ENCODE peak calls at places on chromosomes 3 and 15, in four cellular contexts. G is upper lobe of left lung, D is lower leg skin, Y is breast epithelium. R is an unnamed sample.

GRCh38 chr3:105093371-105093770 is 273.3 kb upstream of the ALCAM start:
- DNase-seq in G (no peak), D (no peak), Y (no peak), R (no peak)

GRCh38 chr3:10941972-10942371 is 50.6 kb upstream of the SLC6A1 start:
- DNase-seq in G (no peak), D (no peak), Y (no peak), R (no peak)

GRCh38 chr3:111303760-111304159 is 232.1 kb downstream of the NECTIN3 start:
- DNase-seq in G (no peak), D (no peak), Y (no peak), R (no peak)

GRCh38 chr15:51129513-51130197 is 34.9 kb upstream of the TNFAIP8L3 start:
- DNase-seq in G (no peak), D (no peak), Y (no peak), R (no peak)

GRCh38 chr15:59885832-59886231 is 118.3 kb upstream of the FOXB1 start:
- DNase-seq in G (no peak), D (no peak), Y (no peak), R (no peak)

GRCh38 chr15:63524316-63525015 is 20.1 kb downstream of the USP3 start:
- DNase-seq in G (no peak), D (no peak), Y (no peak), R (no peak)

GRCh38 chr3:66989241-66989640 is 8.9 kb upstream of the KBTBD8 start:
- DNase-seq in G (no peak), D (no peak), Y (no peak), R (no peak)

GRCh38 chr3:95341314-95341713 is 1278.5 kb downstream of the NSUN3 start:
- DNase-seq in G (no peak), D (no peak), Y (no peak), R (no peak)

GRCh38 chr3:142809259-142809658 is 79.6 kb downstream of the PCOLCE2 start:
- DNase-seq in G (no peak), D (no peak), Y (no peak), R (no peak)

GRCh38 chr3:15713364-15713763 is 84.4 kb downstream of the ANKRD28 start:
- DNase-seq in G (no peak), D (no peak), Y (no peak), R (peak)

GRCh38 chr15:79897380-79897678 is 515 bp upstream of the MTHFS start:
- DNase-seq in G (no peak), D (no peak), Y (no peak), R (no peak)

GRCh38 chr3:141625506-141625905 is 112.6 kb upstream of the RNF7 start:
- DNase-seq in G (no peak), D (no peak), Y (no peak), R (no peak)

GRCh38 chr15:53193149-53193548 is 403.0 kb upstream of the ONECUT1 start:
- DNase-seq in G (no peak), D (no peak), Y (no peak), R (peak)

GRCh38 chr15:43880406-43881184 is 53.8 kb downstream of the WDR76 start:
- DNase-seq in G (no peak), D (no peak), Y (no peak), R (no peak)

GRCh38 chr3:31696009-31696297 is 163.2 kb downstream of the STT3B start:
- DNase-seq in G (no peak), D (no peak), Y (no peak), R (no peak)

GRCh38 chr15:96087180-96087886 is 243.2 kb upstream of the NR2F2 start:
- DNase-seq in G (no peak), D (no peak), Y (no peak), R (no peak)

DNA sequence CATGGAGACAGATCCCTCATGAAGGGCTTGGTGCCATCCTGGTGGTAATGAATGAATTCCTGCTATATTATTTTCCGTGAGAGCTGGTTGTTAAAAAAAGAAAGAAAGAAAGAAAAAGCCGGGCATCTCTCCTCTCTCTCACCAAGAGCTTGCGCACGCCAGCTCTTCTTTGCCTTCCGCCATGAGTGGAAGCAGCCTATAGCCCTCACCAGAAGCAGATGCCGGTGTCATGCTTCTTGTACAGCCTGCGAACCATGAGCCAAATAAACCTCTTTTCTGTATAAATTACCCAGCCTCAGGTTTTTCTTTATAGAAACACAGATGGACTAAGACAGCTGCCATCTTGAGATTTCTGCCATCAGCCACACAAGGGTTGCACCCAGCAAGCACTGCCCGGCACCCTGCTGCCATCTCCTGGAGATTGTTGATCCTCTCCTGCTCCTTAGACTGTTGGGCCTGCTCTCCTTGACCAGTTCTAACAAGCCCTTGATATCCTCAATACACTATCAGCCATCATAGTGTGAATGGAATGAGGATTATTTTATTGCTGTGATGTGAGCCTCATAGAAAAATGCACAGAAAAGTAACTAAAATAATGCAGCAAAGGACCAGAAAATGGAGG is 3.5 kb upstream of the AHSG start:
- DNase-seq in G (no peak), D (no peak), Y (no peak), R (peak)
- TF ChIP-seq CTCF in G (no peak), D (no peak), Y (no peak), R (peak)

GRCh38 chr3:40585381-40586016 is 60.7 kb downstream of the ZNF621 start:
- DNase-seq in G (no peak), D (no peak), Y (no peak), R (peak)

GRCh38 chr3:40586866-40587265 is 62.1 kb downstream of the ZNF621 start:
- DNase-seq in G (no peak), D (no peak), Y (no peak), R (no peak)

GRCh38 chr3:40584625-40585189 is 59.9 kb downstream of the ZNF621 start:
- DNase-seq in G (peak), D (peak), Y (peak), R (peak)

GRCh38 chr3:40583691-40584090 is 58.9 kb downstream of the ZNF621 start:
- DNase-seq in G (no peak), D (no peak), Y (no peak), R (no peak)

DNA sequence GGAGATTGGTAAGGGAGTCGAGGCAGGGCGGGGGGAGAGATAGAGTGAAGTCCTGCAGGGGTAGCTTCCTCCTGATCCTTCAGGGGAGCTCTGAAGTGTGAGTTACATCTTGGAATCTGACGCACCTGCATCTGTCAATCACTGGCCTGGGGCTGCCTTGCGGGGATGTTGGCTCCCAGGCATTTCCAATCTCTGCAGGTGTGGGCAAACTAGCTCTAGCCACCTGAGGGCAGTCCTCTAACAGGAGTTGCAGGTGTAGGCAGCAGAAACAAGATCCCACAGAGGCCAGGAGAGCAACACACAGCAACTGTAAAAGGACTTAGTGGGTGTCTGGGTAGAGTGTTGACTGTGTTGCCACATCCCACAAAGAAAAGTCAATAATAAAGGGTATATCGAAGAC is 63.6 kb downstream of the ZNF621 start:
- DNase-seq in G (no peak), D (no peak), Y (no peak), R (no peak)
- TF ChIP-seq CTCF in G (no peak), D (no peak), Y (no peak), R (no peak)

GRCh38 chr3:126102530-126102951 is 18.6 kb upstream of the SLC41A3 start:
- DNase-seq in G (no peak), D (peak), Y (peak), R (no peak)

GRCh38 chr3:126104028-126104635 is 20.2 kb upstream of the SLC41A3 start:
- DNase-seq in G (no peak), D (no peak), Y (no peak), R (no peak)

GRCh38 chr3:126104742-126105605 is 21.1 kb upstream of the SLC41A3 start:
- DNase-seq in G (no peak), D (peak), Y (peak), R (no peak)

GRCh38 chr3:126102011-126102410 is 18.1 kb upstream of the SLC41A3 start:
- DNase-seq in G (no peak), D (no peak), Y (no peak), R (no peak)

DNA sequence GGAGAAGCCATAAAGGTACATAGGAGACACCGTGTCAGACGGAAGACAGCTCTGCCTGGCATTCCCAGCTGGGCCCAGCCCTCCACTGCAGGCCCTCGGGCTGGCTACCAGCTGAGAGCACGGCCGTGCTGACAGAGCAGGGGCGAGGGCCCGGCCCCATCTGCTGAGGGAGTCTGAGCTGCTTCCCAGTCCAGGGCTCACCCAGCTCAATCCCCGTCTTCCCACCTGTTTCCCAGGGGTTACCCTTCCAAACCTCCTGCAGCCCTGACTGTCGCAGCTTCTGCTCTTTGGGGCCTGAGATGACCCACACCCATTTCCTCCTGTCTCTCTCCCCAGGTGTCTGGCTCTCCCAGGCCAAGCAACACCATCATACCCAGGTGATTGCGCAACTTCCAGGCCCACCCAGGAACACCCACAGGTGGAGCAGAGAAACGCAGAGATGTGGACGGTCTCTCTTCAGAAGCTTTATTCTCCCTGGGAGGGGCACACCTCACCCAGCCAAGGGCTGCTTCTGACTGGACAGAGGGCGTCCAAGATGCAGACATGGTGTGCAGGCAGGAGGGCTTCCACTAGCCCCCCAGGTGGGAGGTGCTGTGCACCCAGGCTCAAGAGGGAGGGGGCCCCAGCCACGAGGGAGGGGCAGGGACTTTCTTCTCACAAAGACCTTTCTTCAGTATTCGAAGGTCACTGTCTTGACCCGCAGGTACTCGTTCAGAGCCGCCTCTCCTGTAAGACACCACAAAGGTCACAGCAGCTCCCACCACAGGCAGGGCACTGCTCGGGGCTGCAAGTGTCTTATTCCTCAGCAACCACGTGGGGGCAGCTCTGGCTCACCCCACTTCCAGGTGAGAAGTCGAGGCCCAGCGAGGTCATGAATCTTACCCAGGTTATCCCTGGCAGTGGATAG is 19.4 kb upstream of the SLC41A3 start:
- DNase-seq in G (no peak), D (peak), Y (peak), R (no peak)
- TF ChIP-seq CTCF in G (no peak), D (no peak), Y (no peak), R (no peak)

GRCh38 chr15:65528461-65529060 is 1.7 kb upstream of the HACD3 start:
- DNase-seq in G (no peak), D (no peak), Y (no peak), R (no peak)
- TF ChIP-seq CTCF in G (no peak), D (no peak), Y (no peak), R (no peak)

R was measured in GM20000.